ENCODE peak calls at places on chromosomes 12 and 14, in seven cellular contexts. X, T, L, Y, F, K and N are unnamed samples.
A peak's percentile ranks its signal among the peaks of the same experiment; 100 is the strongest.

GRCh38 chr14:63857467-63858030 is 4.7 kb downstream of the SYNE2 start:
- DNase-seq in K (no peak), F (no peak), L (no peak), Y (no peak), T (no peak), X (no peak), N (peak; percentile 94)

GRCh38 chr14:106874365-106874764 is 1348.0 kb downstream of the TMEM121 start:
- DNase-seq in F (no peak), L (no peak), Y (no peak), T (no peak), K (no peak), X (peak; percentile 77), N (no peak)

GRCh38 chr14:72753879-72754400 is 140.0 kb downstream of the DPF3 start:
- DNase-seq in K (no peak), Y (no peak), X (no peak), F (no peak), T (no peak), L (no peak), N (no peak)

GRCh38 chr12:94550964-94551363 is 91.3 kb upstream of the CEP83 start:
- DNase-seq in K (no peak), L (no peak), Y (no peak), T (no peak), F (no peak), X (no peak), N (no peak)

GRCh38 chr12:20451759-20452158 is 83.4 kb downstream of the PDE3A start:
- DNase-seq in L (no peak), F (no peak), Y (no peak), X (no peak), T (no peak), K (no peak), N (no peak)

GRCh38 chr14:98210045-98210678 is 1061.8 kb downstream of the BCL11B start:
- DNase-seq in T (no peak), X (peak; percentile 98), L (no peak), Y (no peak), F (no peak), K (no peak), N (no peak)

GRCh38 chr12:32240833-32241232 is 134.2 kb downstream of the BICD1 start:
- DNase-seq in F (no peak), Y (no peak), L (no peak), K (no peak), T (no peak), X (no peak), N (peak; percentile 37)

GRCh38 chr12:121826318-121826954 is 22.6 kb downstream of the SETD1B start:
- DNase-seq in F (no peak), K (no peak), Y (no peak), X (no peak), L (no peak), T (no peak), N (no peak)

GRCh38 chr12:92745874-92746553 is 43.2 kb downstream of the PLEKHG7 start:
- DNase-seq in L (peak; percentile 98), T (peak; percentile 95), F (no peak), K (peak; percentile 80), X (no peak), Y (peak; percentile 69), N (no peak)

GRCh38 chr12:59723520-59723919 is 127.7 kb downstream of the SLC16A7 start:
- DNase-seq in K (no peak), X (no peak), Y (no peak), F (no peak), L (peak; percentile 43), T (no peak), N (no peak)

GRCh38 chr12:131894981-131895639 is 688 bp downstream of the ULK1 start:
- DNase-seq in Y (peak; percentile 65), K (peak; percentile 52), L (no peak), F (no peak), X (peak; percentile 24), T (no peak), N (no peak)

DNA sequence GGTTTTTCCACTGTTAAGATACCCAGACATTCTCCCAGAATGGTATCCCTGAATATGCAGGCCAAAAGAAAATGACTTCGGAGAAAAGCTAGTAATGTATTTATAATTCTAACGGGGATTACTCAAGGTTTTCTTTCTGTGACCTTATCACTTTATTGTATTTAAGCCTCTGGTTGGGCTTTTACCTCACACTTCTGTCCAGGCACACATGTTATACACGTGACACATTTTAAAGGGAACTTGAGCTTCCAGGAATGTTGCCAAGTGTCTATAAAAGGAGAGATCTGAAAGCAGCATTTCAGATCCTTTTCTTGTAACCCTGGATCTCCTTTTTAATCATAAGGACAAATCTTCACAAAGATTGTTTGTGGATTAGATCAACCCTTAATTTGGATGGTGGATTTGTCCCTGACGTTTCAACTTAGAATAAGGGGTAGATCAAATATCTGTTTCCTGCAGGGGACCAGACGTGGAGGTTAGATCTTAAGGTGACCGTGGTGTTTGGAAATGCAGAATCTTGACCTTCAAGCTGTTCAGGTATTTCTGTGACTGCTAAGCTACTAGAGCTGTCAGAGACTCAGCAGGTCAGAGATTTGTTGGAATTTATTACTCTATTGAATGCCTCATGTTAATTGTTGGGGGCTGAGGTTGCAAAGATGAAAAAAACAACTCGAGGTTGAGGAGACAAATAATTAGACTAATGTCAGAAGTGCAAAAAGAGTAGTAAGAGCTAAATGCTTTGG is 1.5 kb downstream of the CIPC start:
- DNase-seq in K (no peak), X (no peak), T (peak; percentile 28), Y (no peak), L (peak; percentile 87), F (peak; percentile 48), N (peak; percentile 93)
- H3K4me3 ChIP-seq in K (no peak overlapping the region), X (no peak overlapping the region), T (no peak overlapping the region), Y (peak overlapping the region; percentile 94), L (peak overlapping the region; percentile 99), F (no peak overlapping the region), N (no peak overlapping the region)

DNA sequence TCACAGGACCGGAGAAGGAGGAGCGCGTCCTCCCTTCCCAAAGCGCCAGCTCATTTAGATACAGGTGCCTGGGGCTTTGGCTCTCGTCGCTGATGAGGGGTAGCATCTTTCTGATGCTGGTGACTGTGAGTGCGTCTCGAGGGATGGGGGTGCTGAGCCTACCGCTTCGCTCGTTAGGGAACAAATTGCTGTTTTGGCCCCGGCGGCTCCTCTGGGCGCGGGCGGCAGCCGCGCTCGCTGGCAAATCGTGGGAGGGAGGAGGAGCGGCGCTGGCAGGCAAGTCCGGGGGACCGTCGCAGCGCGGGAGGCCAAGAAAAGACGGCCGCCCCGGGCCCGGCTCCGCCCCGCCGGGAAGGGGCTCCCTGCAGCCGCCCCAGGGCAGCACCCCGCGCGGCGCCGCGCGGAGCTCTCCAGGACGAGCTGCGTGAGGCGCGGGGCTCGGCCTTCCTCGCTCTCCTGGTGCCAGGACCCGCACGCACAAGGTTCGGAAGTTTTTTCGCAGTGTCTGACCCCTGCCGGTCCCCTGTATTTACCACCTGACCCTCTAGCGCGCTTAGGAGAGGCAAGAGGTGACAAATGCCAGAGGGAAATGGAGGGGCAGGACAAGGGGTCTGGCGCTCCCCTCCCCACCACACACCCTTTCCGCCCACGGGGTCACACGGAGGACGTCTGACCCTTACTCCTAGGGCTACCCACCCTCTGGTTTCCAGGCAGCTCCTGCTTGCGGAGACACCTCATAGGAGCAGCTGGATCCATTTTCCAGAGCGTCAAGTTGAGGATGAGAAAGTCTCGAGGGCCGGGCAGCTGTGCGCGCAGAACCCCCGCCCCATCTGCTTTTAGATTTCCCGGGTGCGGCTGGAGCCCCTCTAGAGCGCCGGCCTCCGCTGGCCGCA is 875 bp upstream of the KCNH3 start:
- DNase-seq in K (no peak), Y (no peak), X (no peak), T (no peak), L (no peak), F (no peak), N (peak; percentile 17)
- H3K4me3 ChIP-seq in K (no peak overlapping the region), Y (peak overlapping the region; percentile 45), X (peak overlapping the region; percentile 6), T (peak overlapping the region; percentile 35), L (peak overlapping the region; percentile 2), F (peak overlapping the region; percentile 27), N (peak overlapping the region; percentile 34)

DNA sequence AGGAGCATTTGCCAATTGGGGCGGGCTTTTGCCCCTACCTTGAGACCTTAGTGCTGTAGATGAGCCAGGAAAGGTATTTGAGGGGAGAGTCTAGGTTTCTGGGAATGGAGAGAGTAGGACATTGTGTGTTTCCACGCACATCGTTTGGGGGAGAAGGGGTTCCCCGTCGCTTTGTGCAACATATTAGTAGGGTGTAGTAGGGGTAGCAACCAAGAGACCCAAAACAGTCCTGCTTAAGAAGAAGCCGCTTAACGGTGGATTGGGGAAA is 696 bp upstream of the PTGES3 start:
- DNase-seq in F (no peak), Y (no peak), X (no peak), K (no peak), T (no peak), L (no peak), N (no peak)
- H3K4me3 ChIP-seq in F (peak overlapping the region; percentile 99), Y (peak overlapping the region; percentile 50), X (peak overlapping the region; percentile 40), K (peak overlapping the region; percentile 11), T (peak overlapping the region; percentile 99), L (peak overlapping the region; percentile 58), N (peak overlapping the region; percentile 98)

GRCh38 chr14:64942531-64943111 is at the start of gene GPX2:
- DNase-seq in T (no peak), X (no peak), Y (no peak), F (no peak), K (no peak), L (no peak), N (no peak)
- H3K4me3 ChIP-seq in T (no peak within 1 kb of the TSS), X (no peak within 1 kb of the TSS), Y (no peak within 1 kb of the TSS), F (no peak within 1 kb of the TSS), K (no peak within 1 kb of the TSS), L (no peak within 1 kb of the TSS), N (no peak within 1 kb of the TSS)

GRCh38 chr14:34160619-34161018 is 209.7 kb upstream of the EGLN3 start:
- DNase-seq in Y (no peak), L (no peak), K (no peak), X (no peak), T (no peak), F (no peak), N (no peak)
- H3K4me3 ChIP-seq in Y (no peak overlapping the region), L (no peak overlapping the region), K (no peak overlapping the region), X (no peak overlapping the region), T (no peak overlapping the region), F (no peak overlapping the region), N (no peak overlapping the region)

GRCh38 chr14:93115920-93116675 is at the start of gene ITPK1:
- DNase-seq in Y (peak; percentile 73), X (peak; percentile 65), K (peak; percentile 57), L (peak; percentile 38), T (no peak), F (peak; percentile 56), N (peak; percentile 47)

GRCh38 chr14:93114713-93115068 is 1.0 kb downstream of the ITPK1 start:
- DNase-seq in L (no peak), K (no peak), F (no peak), Y (peak; percentile 61), X (no peak), T (no peak), N (peak; percentile 15)

GRCh38 chr14:93115069-93115919 is 431 bp downstream of the ITPK1 start:
- DNase-seq in T (peak; percentile 44), F (peak; percentile 85), L (peak; percentile 76), Y (peak; percentile 90), K (peak; percentile 83), X (peak; percentile 89), N (peak; percentile 81)

GRCh38 chr14:93114068-93114710 is 1.5 kb downstream of the ITPK1 start:
- DNase-seq in Y (peak; percentile 51), T (no peak), X (no peak), F (no peak), K (no peak), L (no peak), N (peak; percentile 14)

GRCh38 chr14:93116676-93117200 is 1.0 kb upstream of the ITPK1 start:
- DNase-seq in Y (no peak), X (no peak), T (no peak), K (peak; percentile 54), F (no peak), L (no peak), N (no peak)
- H3K4me3 ChIP-seq in Y (peak overlapping the region; percentile 68), X (peak overlapping the region; percentile 29), T (peak overlapping the region; percentile 62), K (no peak overlapping the region), F (peak overlapping the region; percentile 71), L (no peak overlapping the region), N (peak overlapping the region; percentile 44)